ENCODE peak calls at places on chromosomes 5 and 9, in eight cellular contexts. Z is suprapubic skin, V is GM10248, P is neural crest cell, Y is heart left ventricle, I is fibroblast of lung, R is AG10803, N is coronary artery. X is an unnamed sample.

GRCh38 chr5:147671365-147671764 is 111.2 kb downstream of the JAKMIP2 start:
- DNase-seq in V (no peak), R (no peak), I (no peak), P (no peak), N (no peak), Z (no peak), Y (no peak), X (no peak)

GRCh38 chr5:105428461-105429129 is 1866.0 kb upstream of the NUDT12 start:
- DNase-seq in Z (no peak), R (no peak), P (no peak), N (no peak), I (no peak), V (no peak), Y (no peak), X (no peak)

GRCh38 chr9:72254881-72255545 is 105.8 kb downstream of the GDA start:
- DNase-seq in I (no peak), Y (no peak), P (no peak), Z (no peak), N (no peak), V (no peak), R (no peak), X (no peak)

GRCh38 chr9:98808879-98809278 is 1.4 kb downstream of the GALNT12 start:
- DNase-seq in P (no peak), R (no peak), I (no peak), Y (no peak), Z (peak; percentile 34), V (no peak), N (no peak), X (no peak)

GRCh38 chr5:160930361-160930760 is 78.3 kb upstream of the ATP10B start:
- DNase-seq in Z (no peak), R (peak; percentile 3), Y (no peak), I (no peak), N (no peak), P (no peak), V (no peak), X (no peak)

GRCh38 chr9:131020388-131020787 is 11.4 kb downstream of the LAMC3 start:
- DNase-seq in Z (no peak), R (peak; percentile 90), I (peak; percentile 34), V (no peak), Y (no peak), N (no peak), P (no peak), X (no peak)

GRCh38 chr5:17316973-17317459 is 99.6 kb downstream of the BASP1 start:
- DNase-seq in N (no peak), Z (no peak), V (peak; percentile 50), I (peak; percentile 68), R (peak; percentile 74), P (no peak), Y (no peak), X (no peak)

GRCh38 chr9:78808087-78808486 is 511.2 kb downstream of the PSAT1 start:
- DNase-seq in N (no peak), P (no peak), Y (no peak), Z (no peak), I (no peak), V (no peak), R (no peak), X (no peak)

GRCh38 chr9:38619556-38620447 is 594 bp downstream of the ANKRD18A start:
- DNase-seq in Y (peak; percentile 28), I (no peak), V (no peak), N (no peak), R (no peak), P (peak; percentile 8), Z (no peak), X (no peak)

GRCh38 chr9:133054966-133055365 is 6.8 kb upstream of the CEL start:
- DNase-seq in R (peak; percentile 97), V (peak; percentile 11), Z (peak; percentile 62), Y (peak; percentile 91), N (no peak), P (no peak), I (peak; percentile 8), X (no peak)

GRCh38 chr5:91170266-91170665 is 212.9 kb downstream of the ARRDC3 start:
- DNase-seq in Y (no peak), N (no peak), I (peak; percentile 63), P (no peak), Z (no peak), V (no peak), R (peak; percentile 84), X (no peak)

GRCh38 chr5:30103056-30104020 is 1090.1 kb upstream of the CDH6 start:
- DNase-seq in R (no peak), P (no peak), N (no peak), I (peak; percentile 24), V (no peak), Y (no peak), Z (no peak), X (no peak)

GRCh38 chr9:118268046-118268445 is 563.8 kb downstream of the TLR4 start:
- DNase-seq in Y (no peak), V (no peak), I (no peak), R (no peak), P (no peak), Z (no peak), N (no peak), X (no peak)

GRCh38 chr9:134994926-134995791 is 77.4 kb upstream of the FCN1 start:
- DNase-seq in V (no peak), R (no peak), N (no peak), Z (peak; percentile 49), Y (no peak), I (no peak), P (no peak), X (no peak)

GRCh38 chr9:119905706-119906105 is 536.5 kb upstream of the BRINP1 start:
- DNase-seq in N (no peak), R (no peak), Z (no peak), P (no peak), V (no peak), I (no peak), Y (no peak), X (no peak)

GRCh38 chr9:108687360-108687981 is 168.3 kb downstream of the ACTL7B start:
- DNase-seq in R (peak; percentile 68), P (no peak), Y (no peak), Z (no peak), V (no peak), I (peak; percentile 44), N (no peak), X (no peak)

GRCh38 chr9:93319992-93320490 is 131.4 kb upstream of the FAM120A start:
- DNase-seq in I (peak; percentile 3), V (no peak), R (no peak), Y (no peak), Z (no peak), P (no peak), N (no peak), X (no peak)

GRCh38 chr5:42767491-42768105 is 11.0 kb downstream of the CCDC152 start:
- DNase-seq in N (no peak), I (peak; percentile 59), Z (no peak), R (peak; percentile 43), P (no peak), Y (no peak), V (peak; percentile 16), X (no peak)
- TF ChIP-seq CTCF in N (no peak), I (peak; percentile 33), Z (no peak), R (peak; percentile 60), P (peak; percentile 75), Y (peak; percentile 48), V (peak; percentile 36), X (peak; percentile 68)

DNA sequence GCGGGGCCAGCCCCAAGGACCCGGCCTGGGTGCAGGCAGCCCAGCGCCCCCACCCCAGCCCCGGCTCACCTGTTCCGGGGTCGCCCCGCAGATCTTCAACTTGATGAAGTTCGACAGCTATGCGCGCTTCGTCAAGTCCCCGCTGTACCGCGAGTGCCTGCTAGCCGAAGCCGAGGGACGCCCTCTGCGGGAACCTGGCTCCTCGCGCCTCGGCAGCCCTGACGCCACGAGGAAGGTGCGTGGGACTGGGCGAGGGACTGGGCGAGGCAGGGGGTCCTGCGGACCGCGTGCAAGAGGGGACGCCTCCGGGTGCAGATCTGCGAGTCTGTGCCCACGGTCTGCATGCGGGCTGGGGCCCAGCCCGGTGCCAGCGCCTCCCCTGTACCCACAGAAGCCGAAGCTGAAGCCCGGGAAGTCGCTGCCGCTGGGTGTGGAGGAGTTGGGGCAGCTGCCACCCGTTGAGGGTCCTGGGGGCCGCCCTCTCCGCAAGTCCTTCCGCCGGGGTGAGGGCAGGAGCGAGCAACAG is 9.7 kb downstream of the RGS14 start:
- DNase-seq in N (peak; percentile 72), I (no peak), V (no peak), R (no peak), P (no peak), Z (no peak), Y (no peak), X (no peak)
- TF ChIP-seq CTCF in N (no peak), I (peak; percentile 10), V (no peak), R (peak; percentile 5), P (no peak), Z (no peak), Y (no peak), X (no peak)

DNA sequence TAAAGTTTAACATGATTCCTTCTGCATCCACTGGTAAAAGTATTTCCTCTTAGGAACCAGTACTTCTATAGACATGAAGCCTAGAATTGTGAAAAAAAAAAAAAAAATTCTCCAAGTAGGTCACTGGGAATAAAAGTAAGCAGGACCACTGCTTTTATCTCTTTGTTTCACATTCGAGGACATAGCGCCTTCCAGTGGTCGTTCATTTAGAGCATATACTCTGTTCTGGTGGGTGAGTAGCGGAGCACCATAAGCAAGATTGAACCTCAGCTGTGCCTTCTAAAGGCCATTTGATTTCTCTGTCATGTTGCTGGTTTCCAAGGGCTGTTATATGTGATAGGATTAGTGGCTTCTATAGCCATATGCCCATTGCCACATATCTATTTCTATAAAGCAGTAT is 393.1 kb downstream of the TMEM232 start:
- DNase-seq in I (peak; percentile 12), N (no peak), Z (no peak), V (no peak), R (no peak), P (no peak), Y (no peak), X (no peak)
- TF ChIP-seq CTCF in I (peak; percentile 22), N (no peak), Z (no peak), V (peak; percentile 15), R (no peak), P (peak; percentile 28), Y (no peak), X (peak; percentile 57)

GRCh38 chr5:150989695-150990094 is 30.7 kb upstream of the GPX3 start:
- DNase-seq in P (no peak), V (no peak), Y (no peak), Z (no peak), N (no peak), R (no peak), I (no peak), X (no peak)
- TF ChIP-seq CTCF in P (no peak), V (no peak), Y (no peak), Z (no peak), N (no peak), R (no peak), I (peak; percentile 9), X (no peak)

DNA sequence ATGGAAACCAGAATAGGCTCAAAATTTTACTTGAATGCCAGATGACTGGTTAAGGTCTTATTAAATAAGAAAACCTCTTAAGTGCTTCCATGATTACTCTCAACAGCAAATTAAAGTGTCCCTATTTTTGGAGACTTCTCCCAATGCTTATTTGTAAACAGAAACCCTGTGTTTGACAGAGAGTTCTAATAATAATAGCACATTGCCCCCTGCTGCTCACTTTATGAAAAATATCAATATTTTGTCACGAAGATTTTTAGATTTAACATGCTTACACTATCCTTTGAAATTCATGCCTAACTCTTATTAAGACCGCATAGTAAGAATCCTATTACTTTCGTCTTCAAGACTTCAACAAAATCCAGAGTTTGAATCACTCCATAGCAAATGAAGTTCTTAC is 75.4 kb upstream of the PRRC1 start:
- DNase-seq in N (no peak), I (peak; percentile 34), V (peak; percentile 18), Z (no peak), Y (no peak), P (no peak), R (no peak), X (no peak)
- TF ChIP-seq CTCF in N (no peak), I (peak; percentile 20), V (peak; percentile 18), Z (no peak), Y (no peak), P (peak; percentile 60), R (peak; percentile 34), X (peak; percentile 54)

X was measured in progenitor cell of endocrine pancreas.